ENCODE peak calls at places on chromosomes 1 and 21, in five cellular contexts. I is MM.1S, K is neural progenitor cell, Z is cardiac muscle cell, M is RWPE1. U is an unnamed sample.

GRCh38 chr1:235932090-235932510 is 65.4 kb upstream of the LYST start:
- DNase-seq in I (no peak), K (no peak), Z (no peak), M (peak), U (no peak)

GRCh38 chr1:917076-917459 is 6.7 kb upstream of the SAMD11 start:
- DNase-seq in I (no peak), K (no peak), Z (no peak), M (no peak), U (no peak)

GRCh38 chr1:213327318-213327667 is 276.3 kb downstream of the RPS6KC1 start:
- DNase-seq in I (no peak), K (no peak), Z (no peak), M (no peak), U (no peak)

GRCh38 chr1:55235722-55236121 is 20.6 kb upstream of the USP24 start:
- DNase-seq in I (peak), K (no peak), Z (no peak), M (peak), U (no peak)

GRCh38 chr1:205495237-205495823 is 9.1 kb upstream of the CDK18 start:
- DNase-seq in I (no peak), K (no peak), Z (peak), M (no peak), U (no peak)

GRCh38 chr1:105686874-105687690 is 1369.4 kb upstream of the PRMT6 start:
- DNase-seq in I (no peak), K (no peak), Z (no peak), M (no peak), U (no peak)

GRCh38 chr1:207861442-207862177 is 49.3 kb downstream of the CD34 start:
- DNase-seq in I (no peak), K (no peak), Z (no peak), M (no peak), U (no peak)

GRCh38 chr1:228158151-228158571 is 7.4 kb upstream of the IBA57 start:
- DNase-seq in I (no peak), K (no peak), Z (no peak), M (no peak), U (no peak)

GRCh38 chr1:21653744-21654100 is 15.4 kb downstream of the RAP1GAP start:
- DNase-seq in I (no peak), K (no peak), Z (no peak), M (no peak), U (no peak)

GRCh38 chr21:28196981-28197380 is 795.7 kb downstream of the LTN1 start:
- DNase-seq in I (no peak), K (no peak), Z (no peak), M (no peak), U (no peak)

GRCh38 chr1:208238710-208239517 is 5.3 kb downstream of the PLXNA2 start:
- DNase-seq in I (peak), K (peak), Z (peak), M (peak), U (peak)

GRCh38 chr1:241627453-241628329 is 12.5 kb downstream of the CHML start:
- DNase-seq in I (peak), K (peak), Z (peak), M (no peak), U (peak)

GRCh38 chr21:15729674-15730483 is at the start of gene USP25:
- DNase-seq in I (peak), K (peak), Z (peak), M (peak), U (peak)
- TF ChIP-seq CTCF in I (no peak), K (no peak), Z (no peak), M (peak), U (no peak)

GRCh38 chr1:43451701-43452532 is 1.8 kb downstream of the HYI start:
- DNase-seq in I (no peak), K (no peak), Z (no peak), M (no peak), U (no peak)

GRCh38 chr1:43453442-43454269 is at the start of gene HYI:
- DNase-seq in I (peak), K (peak), Z (peak), M (peak), U (peak)

GRCh38 chr1:43455205-43455889 is 1.6 kb upstream of the HYI start:
- DNase-seq in I (no peak), K (no peak), Z (no peak), M (no peak), U (no peak)

GRCh38 chr1:43452789-43453441 is 816 bp downstream of the HYI start:
- DNase-seq in I (no peak), K (peak), Z (peak), M (peak), U (no peak)

GRCh38 chr1:43454270-43455011 is 710 bp upstream of the HYI start:
- DNase-seq in I (peak), K (peak), Z (peak), M (peak), U (peak)
- TF ChIP-seq CTCF in I (peak), K (no peak), Z (no peak), M (no peak), U (no peak)

DNA sequence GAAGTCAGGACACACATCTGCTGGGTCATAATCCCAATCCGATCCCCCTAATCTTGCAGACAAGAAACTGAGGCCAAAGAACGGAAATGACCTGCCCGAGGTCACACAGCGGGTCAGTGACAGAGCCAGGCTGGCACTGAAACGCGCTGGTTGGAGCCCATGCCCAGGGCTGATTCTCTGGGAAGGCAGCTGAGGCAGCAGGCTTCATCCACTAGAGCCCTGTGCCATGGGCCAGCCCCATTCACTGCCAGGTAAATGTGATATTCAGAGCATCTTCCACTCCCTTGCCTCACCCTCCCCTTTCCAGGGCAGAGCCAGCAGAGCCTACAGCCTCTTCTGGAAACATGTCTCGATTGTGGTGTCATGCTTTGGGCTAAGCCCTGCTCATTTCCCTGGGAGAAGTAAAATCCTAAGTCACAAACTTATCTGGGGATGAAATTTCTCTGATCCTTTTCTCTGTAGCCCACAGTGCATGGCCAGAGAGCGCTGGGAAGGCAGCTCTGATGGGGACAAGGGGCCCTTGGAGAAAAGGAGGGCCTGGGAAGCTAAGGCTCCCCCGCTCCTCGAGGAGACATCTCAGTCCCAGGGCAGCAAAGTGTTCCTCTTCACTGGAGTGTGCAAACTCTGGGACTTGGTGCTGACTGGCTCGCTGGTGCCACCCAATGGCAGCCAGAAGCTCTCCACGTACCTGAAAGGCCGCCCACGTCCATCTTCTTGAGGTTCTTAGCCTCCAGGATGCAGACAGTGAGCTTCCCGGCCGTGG is 110.4 kb downstream of the SYT2 start:
- DNase-seq in I (peak), K (peak), Z (peak), M (peak), U (peak)
- TF ChIP-seq CTCF in I (peak), K (peak), Z (peak), M (peak), U (peak)

GRCh38 chr1:167714098-167714850 is 7.5 kb upstream of the MPZL1 start:
- DNase-seq in I (peak), K (peak), Z (peak), M (peak), U (peak)
- TF ChIP-seq CTCF in I (no peak), K (no peak), Z (no peak), M (no peak), U (no peak)

DNA sequence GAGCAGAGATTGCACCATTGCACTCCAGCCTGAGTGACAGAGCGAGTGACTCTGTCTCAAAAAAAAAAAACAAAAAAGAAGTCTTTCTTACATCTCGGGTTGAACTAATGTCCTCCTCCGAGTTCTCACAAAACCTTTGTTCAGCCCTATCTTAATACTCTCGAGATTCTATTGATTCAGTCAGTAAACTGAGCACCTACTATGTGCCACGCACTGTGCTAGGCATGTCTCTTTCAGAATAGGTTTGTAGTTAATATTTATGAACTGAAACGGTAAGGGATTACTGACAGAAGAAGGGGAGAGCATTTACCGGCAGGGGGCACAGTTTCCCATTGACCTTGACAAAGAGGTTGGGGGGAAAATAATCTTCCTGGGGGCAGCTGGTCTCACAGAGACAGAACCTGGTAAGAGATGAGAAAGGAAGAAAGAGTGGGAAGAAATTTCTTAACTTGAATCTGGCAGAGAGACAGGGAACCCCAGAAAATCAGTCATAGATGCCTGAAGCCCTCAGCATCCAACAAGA is 3.4 kb downstream of the PIAS3 start:
- DNase-seq in I (no peak), K (no peak), Z (no peak), M (no peak), U (no peak)
- TF ChIP-seq CTCF in I (peak), K (no peak), Z (peak), M (no peak), U (no peak)

DNA sequence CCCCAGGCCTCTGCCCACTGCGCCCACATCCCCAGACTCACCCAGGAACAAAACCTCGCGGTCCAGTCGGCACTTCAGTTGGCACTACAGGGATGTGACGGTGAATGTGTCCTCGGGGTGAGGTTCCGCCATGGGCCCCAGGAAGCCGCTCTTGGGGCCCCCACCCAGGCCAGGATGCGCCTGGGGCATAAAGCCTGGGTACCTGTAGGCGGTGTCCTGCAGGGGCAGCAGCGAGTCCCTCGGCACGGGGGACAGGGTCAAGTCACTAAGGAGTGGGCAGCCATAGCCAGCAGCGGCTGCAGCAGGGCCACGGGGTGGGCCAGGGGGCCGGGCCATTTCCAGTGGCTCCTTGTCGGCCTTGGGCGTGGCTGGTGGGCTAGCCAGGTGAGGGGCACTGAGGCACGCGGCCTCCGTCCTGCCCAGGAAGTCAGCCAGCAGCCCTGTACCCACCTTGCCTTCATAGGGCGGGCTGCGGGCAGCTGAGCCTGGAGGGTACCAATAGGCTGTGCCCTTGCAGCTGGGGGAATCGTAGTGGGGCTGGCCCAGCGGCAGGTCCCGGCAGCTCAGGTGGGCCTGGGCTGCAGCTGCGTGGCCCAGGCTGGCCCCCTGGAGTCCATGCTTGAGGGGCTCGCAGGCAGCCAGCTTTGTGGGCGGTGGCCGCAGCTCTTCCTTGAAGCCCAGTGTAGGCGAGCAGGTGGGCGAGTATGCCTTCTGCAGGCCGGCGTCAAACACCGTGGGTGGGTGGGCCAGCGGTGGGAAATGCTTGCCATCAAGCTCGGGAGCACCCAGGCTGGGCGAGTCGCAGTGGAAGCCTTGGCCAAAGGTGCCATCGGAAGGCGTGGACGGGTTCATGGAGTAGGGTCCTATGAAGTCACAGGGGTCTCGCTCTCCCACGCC is 56.5 kb downstream of the AHDC1 start:
- DNase-seq in I (no peak), K (peak), Z (no peak), M (no peak), U (no peak)
- TF ChIP-seq CTCF in I (no peak), K (peak), Z (peak), M (no peak), U (peak)

DNA sequence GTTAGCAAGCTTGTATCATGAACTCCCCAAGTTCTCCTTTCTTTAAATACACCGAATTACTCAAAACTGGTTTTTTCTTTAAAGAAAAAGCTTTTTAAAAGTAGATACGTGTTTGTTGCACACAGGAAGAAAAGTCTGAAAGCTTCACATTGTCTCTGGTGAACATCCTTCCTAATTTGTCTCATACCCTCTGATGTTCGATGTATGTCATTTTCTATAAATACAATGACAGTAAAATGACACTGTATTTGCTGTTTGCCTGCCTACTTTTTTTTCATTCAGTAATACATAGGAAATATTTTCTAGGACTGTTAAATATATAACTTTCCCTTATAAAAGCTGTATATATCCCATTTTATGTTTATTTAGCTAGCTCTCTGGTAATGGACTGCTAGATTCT is 153.9 kb downstream of the GALNT2 start:
- DNase-seq in I (no peak), K (no peak), Z (no peak), M (no peak), U (no peak)
- TF ChIP-seq CTCF in I (no peak), K (no peak), Z (no peak), M (no peak), U (no peak)

GRCh38 chr1:119676571-119677206 is 28.6 kb upstream of the ZNF697 start:
- DNase-seq in I (no peak), K (no peak), Z (no peak), M (no peak), U (no peak)
- TF ChIP-seq CTCF in I (no peak), K (peak), Z (peak), M (no peak), U (no peak)

DNA sequence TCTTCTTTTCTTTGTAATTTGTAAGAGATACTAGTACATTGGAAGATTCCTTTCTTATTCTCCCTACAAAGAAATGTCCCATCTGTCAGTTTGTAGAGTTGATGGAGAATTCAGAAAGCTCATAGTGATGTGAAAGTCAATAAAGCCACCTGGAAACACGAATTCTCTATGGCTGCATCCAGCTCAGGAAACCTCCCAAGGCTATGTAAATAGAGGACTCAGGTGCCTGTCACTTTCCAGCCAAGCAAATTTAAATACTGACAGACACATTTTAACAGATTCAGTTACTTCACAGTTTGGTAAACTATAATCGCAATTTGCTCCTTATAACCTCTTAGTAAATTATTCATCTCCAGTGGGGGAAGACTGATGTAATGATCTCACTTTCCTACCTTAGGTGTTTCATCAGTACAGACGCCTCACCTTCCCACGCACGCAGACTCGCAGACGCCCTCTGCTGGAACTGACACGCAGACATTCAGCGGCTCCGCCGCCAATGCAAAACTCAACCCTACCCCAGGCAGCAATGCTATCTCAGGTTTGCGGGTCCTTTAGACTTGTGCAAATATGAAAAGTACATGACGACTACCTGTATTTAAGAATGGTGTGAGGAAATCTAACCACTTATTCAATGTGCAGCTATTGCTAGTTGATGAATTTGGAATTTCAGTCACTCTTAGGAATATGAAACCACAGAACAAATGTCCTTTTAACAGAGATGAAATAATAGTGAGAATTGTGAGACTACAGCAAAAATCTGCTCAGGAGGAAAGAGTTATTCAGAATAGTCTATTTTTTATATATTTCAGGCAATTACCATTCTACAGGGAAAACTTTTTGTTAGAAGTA is 60.6 kb downstream of the PTPRC start:
- DNase-seq in I (no peak), K (peak), Z (peak), M (peak), U (peak)
- TF ChIP-seq CTCF in I (peak), K (peak), Z (peak), M (peak), U (peak)

U was measured in endothelial cell.